ENCODE peak calls at places on chromosomes 7 and 10, in five cellular contexts. One of them, this sample, is unnamed.

GRCh38 chr10:13102002-13102794 is 2.2 kb downstream of the OPTN start:
- DNase-seq in activated CD4-positive, alpha-beta T cell treated with anti-CD3 and anti-CD28 coated beads for 36 hours: no peak
- DNase-seq in amniotic stem cell: no peak
- DNase-seq in retina: no peak
- DNase-seq in T-helper 22 cell: no peak
- DNase-seq in this sample: no peak

GRCh38 chr7:71350680-71351079 is 218.7 kb downstream of the GALNT17 start:
- DNase-seq in activated CD4-positive, alpha-beta T cell treated with anti-CD3 and anti-CD28 coated beads for 36 hours: no peak
- DNase-seq in amniotic stem cell: no peak
- DNase-seq in retina: no peak
- DNase-seq in T-helper 22 cell: no peak
- DNase-seq in this sample: no peak

GRCh38 chr10:77187376-77187999 is 450.1 kb downstream of the KCNMA1 start:
- DNase-seq in activated CD4-positive, alpha-beta T cell treated with anti-CD3 and anti-CD28 coated beads for 36 hours: no peak
- DNase-seq in amniotic stem cell: no peak
- DNase-seq in retina: no peak
- DNase-seq in T-helper 22 cell: no peak
- DNase-seq in this sample: no peak

GRCh38 chr10:125187238-125188194 is 27.2 kb upstream of the CTBP2 start:
- DNase-seq in activated CD4-positive, alpha-beta T cell treated with anti-CD3 and anti-CD28 coated beads for 36 hours: no peak
- DNase-seq in amniotic stem cell: no peak
- DNase-seq in retina: no peak
- DNase-seq in T-helper 22 cell: no peak
- DNase-seq in this sample: no peak

GRCh38 chr7:14800664-14801063 is 101.9 kb downstream of the DGKB start:
- DNase-seq in activated CD4-positive, alpha-beta T cell treated with anti-CD3 and anti-CD28 coated beads for 36 hours: no peak
- DNase-seq in amniotic stem cell: no peak
- DNase-seq in retina: no peak
- DNase-seq in T-helper 22 cell: no peak
- DNase-seq in this sample: no peak

GRCh38 chr7:84538268-84538667 is 343.7 kb upstream of the SEMA3A start:
- DNase-seq in activated CD4-positive, alpha-beta T cell treated with anti-CD3 and anti-CD28 coated beads for 36 hours: no peak
- DNase-seq in amniotic stem cell: no peak
- DNase-seq in retina: no peak
- DNase-seq in T-helper 22 cell: no peak
- DNase-seq in this sample: no peak

GRCh38 chr10:117186832-117187615 is 10.3 kb upstream of the KCNK18 start:
- DNase-seq in activated CD4-positive, alpha-beta T cell treated with anti-CD3 and anti-CD28 coated beads for 36 hours: no peak
- DNase-seq in amniotic stem cell: no peak
- DNase-seq in retina: peak
- DNase-seq in T-helper 22 cell: no peak
- DNase-seq in this sample: no peak

GRCh38 chr7:18895456-18895855 is 222.0 kb downstream of the TWIST1 start:
- DNase-seq in activated CD4-positive, alpha-beta T cell treated with anti-CD3 and anti-CD28 coated beads for 36 hours: no peak
- DNase-seq in amniotic stem cell: no peak
- DNase-seq in retina: no peak
- DNase-seq in T-helper 22 cell: no peak
- DNase-seq in this sample: no peak

GRCh38 chr10:75461672-75462649 is 30.5 kb downstream of the LRMDA start:
- DNase-seq in activated CD4-positive, alpha-beta T cell treated with anti-CD3 and anti-CD28 coated beads for 36 hours: no peak
- DNase-seq in amniotic stem cell: no peak
- DNase-seq in retina: peak
- DNase-seq in T-helper 22 cell: no peak
- DNase-seq in this sample: no peak

GRCh38 chr7:123769371-123769770 is 20.6 kb upstream of the WASL start:
- DNase-seq in activated CD4-positive, alpha-beta T cell treated with anti-CD3 and anti-CD28 coated beads for 36 hours: no peak
- DNase-seq in amniotic stem cell: no peak
- DNase-seq in retina: no peak
- DNase-seq in T-helper 22 cell: no peak
- DNase-seq in this sample: no peak

GRCh38 chr7:140078392-140078791 is 15.6 kb upstream of the PARP12 start:
- DNase-seq in activated CD4-positive, alpha-beta T cell treated with anti-CD3 and anti-CD28 coated beads for 36 hours: no peak
- DNase-seq in amniotic stem cell: no peak
- DNase-seq in retina: no peak
- DNase-seq in T-helper 22 cell: no peak
- DNase-seq in this sample: no peak

GRCh38 chr10:621981-622740 is 67.3 kb downstream of the DIP2C start:
- DNase-seq in activated CD4-positive, alpha-beta T cell treated with anti-CD3 and anti-CD28 coated beads for 36 hours: no peak
- DNase-seq in amniotic stem cell: no peak
- DNase-seq in retina: no peak
- DNase-seq in T-helper 22 cell: no peak
- DNase-seq in this sample: no peak

GRCh38 chr7:82625377-82625776 is 181.8 kb upstream of the CACNA2D1 start:
- DNase-seq in activated CD4-positive, alpha-beta T cell treated with anti-CD3 and anti-CD28 coated beads for 36 hours: no peak
- DNase-seq in amniotic stem cell: no peak
- DNase-seq in retina: no peak
- DNase-seq in T-helper 22 cell: no peak
- DNase-seq in this sample: no peak

GRCh38 chr10:8435186-8436055 is 380.9 kb downstream of the GATA3 start:
- DNase-seq in activated CD4-positive, alpha-beta T cell treated with anti-CD3 and anti-CD28 coated beads for 36 hours: no peak
- DNase-seq in amniotic stem cell: no peak
- DNase-seq in retina: no peak
- DNase-seq in T-helper 22 cell: no peak
- DNase-seq in this sample: no peak

GRCh38 chr10:72276013-72276387 is 2.3 kb downstream of the DDIT4 start:
- DNase-seq in activated CD4-positive, alpha-beta T cell treated with anti-CD3 and anti-CD28 coated beads for 36 hours: peak
- DNase-seq in amniotic stem cell: no peak
- DNase-seq in retina: no peak
- DNase-seq in T-helper 22 cell: no peak
- DNase-seq in this sample: no peak

GRCh38 chr10:133438711-133439273 is 14.4 kb upstream of the SPRN start:
- DNase-seq in activated CD4-positive, alpha-beta T cell treated with anti-CD3 and anti-CD28 coated beads for 36 hours: no peak
- DNase-seq in amniotic stem cell: no peak
- DNase-seq in retina: no peak
- DNase-seq in T-helper 22 cell: no peak
- DNase-seq in this sample: no peak

GRCh38 chr7:151717415-151717814 is 159.5 kb downstream of the PRKAG2 start:
- DNase-seq in activated CD4-positive, alpha-beta T cell treated with anti-CD3 and anti-CD28 coated beads for 36 hours: no peak
- DNase-seq in amniotic stem cell: no peak
- DNase-seq in retina: no peak
- DNase-seq in T-helper 22 cell: no peak
- DNase-seq in this sample: no peak

GRCh38 chr10:17580853-17581252 is 36.3 kb downstream of the HACD1 start:
- DNase-seq in activated CD4-positive, alpha-beta T cell treated with anti-CD3 and anti-CD28 coated beads for 36 hours: no peak
- DNase-seq in amniotic stem cell: no peak
- DNase-seq in retina: no peak
- DNase-seq in T-helper 22 cell: no peak
- DNase-seq in this sample: no peak

GRCh38 chr7:158266817-158267736 is 320.5 kb downstream of the PTPRN2 start:
- DNase-seq in activated CD4-positive, alpha-beta T cell treated with anti-CD3 and anti-CD28 coated beads for 36 hours: no peak
- DNase-seq in amniotic stem cell: no peak
- DNase-seq in retina: no peak
- DNase-seq in T-helper 22 cell: no peak
- DNase-seq in this sample: no peak

GRCh38 chr10:37643187-37643586 is 214.2 kb downstream of the ZNF248 start:
- DNase-seq in activated CD4-positive, alpha-beta T cell treated with anti-CD3 and anti-CD28 coated beads for 36 hours: no peak
- DNase-seq in amniotic stem cell: no peak
- DNase-seq in retina: no peak
- DNase-seq in T-helper 22 cell: no peak
- DNase-seq in this sample: no peak

GRCh38 chr7:24756989-24757798 is at the start of gene GSDME:
- DNase-seq in activated CD4-positive, alpha-beta T cell treated with anti-CD3 and anti-CD28 coated beads for 36 hours: peak
- DNase-seq in amniotic stem cell: peak
- DNase-seq in retina: peak
- DNase-seq in T-helper 22 cell: no peak
- DNase-seq in this sample: no peak

GRCh38 chr7:131557521-131558385 is 1.3 kb upstream of the PODXL start:
- DNase-seq in activated CD4-positive, alpha-beta T cell treated with anti-CD3 and anti-CD28 coated beads for 36 hours: peak
- DNase-seq in amniotic stem cell: no peak
- DNase-seq in retina: peak
- DNase-seq in T-helper 22 cell: no peak
- DNase-seq in this sample: no peak

GRCh38 chr10:83607959-83608745 is 531.2 kb upstream of the GHITM start:
- DNase-seq in activated CD4-positive, alpha-beta T cell treated with anti-CD3 and anti-CD28 coated beads for 36 hours: no peak
- DNase-seq in amniotic stem cell: peak
- DNase-seq in retina: no peak
- DNase-seq in T-helper 22 cell: no peak
- DNase-seq in this sample: no peak

GRCh38 chr7:107069457-107069856 is 25.0 kb downstream of the PRKAR2B start:
- DNase-seq in activated CD4-positive, alpha-beta T cell treated with anti-CD3 and anti-CD28 coated beads for 36 hours: no peak
- DNase-seq in amniotic stem cell: no peak
- DNase-seq in retina: no peak
- DNase-seq in T-helper 22 cell: no peak
- DNase-seq in this sample: no peak